ENCODE peak calls at places on chromosomes 6 and 20, in seven cellular contexts. V, H, F, B, D, Q and Y are unnamed samples.

GRCh38 chr20:20370087-20370575 is 2.2 kb downstream of the INSM1 start:
- DNase-seq in D (no peak), F (no peak), V (no peak), B (no peak), Q (no peak), H (no peak), Y (no peak)

GRCh38 chr6:3749390-3749978 is 2.0 kb downstream of the PXDC1 start:
- DNase-seq in B (no peak), H (peak; percentile 42), V (peak; percentile 63), F (no peak), Q (peak; percentile 74), D (no peak), Y (no peak)

GRCh38 chr20:24669701-24670100 is 200.3 kb downstream of the SYNDIG1 start:
- DNase-seq in V (no peak), H (no peak), Q (no peak), F (no peak), B (no peak), D (no peak), Y (no peak)

GRCh38 chr6:35052694-35053565 is 88.2 kb downstream of the TCP11 start:
- DNase-seq in H (no peak), B (peak; percentile 30), Q (no peak), D (no peak), F (peak; percentile 82), V (no peak), Y (peak; percentile 4)

GRCh38 chr6:81966968-81967367 is 214.5 kb upstream of the TENT5A start:
- DNase-seq in B (no peak), H (no peak), Q (no peak), D (no peak), V (no peak), F (no peak), Y (no peak)

GRCh38 chr20:50930139-50931047 is 844 bp downstream of the ADNP start:
- DNase-seq in B (no peak), H (peak; percentile 13), F (no peak), Q (peak; percentile 84), V (no peak), D (no peak), Y (no peak)

GRCh38 chr6:21270501-21271290 is 322.9 kb upstream of the SOX4 start:
- DNase-seq in B (no peak), F (no peak), Q (no peak), V (no peak), H (no peak), D (no peak), Y (no peak)

GRCh38 chr6:156029296-156029985 is 573.8 kb upstream of the NOX3 start:
- DNase-seq in H (no peak), D (no peak), B (no peak), Q (no peak), V (no peak), F (no peak), Y (no peak)

GRCh38 chr6:27040244-27041042 is 207.1 kb upstream of the PRSS16 start:
- DNase-seq in V (no peak), D (no peak), F (no peak), B (no peak), Q (no peak), H (no peak), Y (no peak)

GRCh38 chr6:147579667-147580066 is 71.2 kb downstream of the SAMD5 start:
- DNase-seq in V (peak; percentile 75), D (no peak), H (no peak), Q (no peak), B (peak; percentile 1), F (no peak), Y (no peak)

GRCh38 chr6:157669747-157670216 is 153.3 kb upstream of the SNX9 start:
- DNase-seq in F (peak; percentile 93), H (peak; percentile 42), D (peak; percentile 66), B (peak; percentile 89), Q (no peak), V (peak; percentile 67), Y (no peak)

GRCh38 chr6:8108031-8108660 is 5.8 kb upstream of the EEF1E1 start:
- DNase-seq in B (peak; percentile 76), F (no peak), V (peak; percentile 94), Q (no peak), D (peak; percentile 92), H (no peak), Y (no peak)

GRCh38 chr6:79065232-79065631 is 12.8 kb downstream of the PHIP start:
- DNase-seq in Q (no peak), H (no peak), F (no peak), D (no peak), B (no peak), V (no peak), Y (no peak)

GRCh38 chr20:38725959-38726848 is 1.9 kb downstream of the SLC32A1 start:
- DNase-seq in H (peak; percentile 85), Q (peak; percentile 70), V (peak; percentile 47), F (no peak), B (peak; percentile 38), D (no peak), Y (peak; percentile 74)

GRCh38 chr20:11922561-11922960 is 4.9 kb downstream of the BTBD3 start:
- DNase-seq in B (no peak), D (no peak), F (no peak), V (no peak), Q (no peak), H (no peak), Y (no peak)

GRCh38 chr6:134373966-134374365 is 56.1 kb upstream of the SGK1 start:
- DNase-seq in V (no peak), D (no peak), Q (no peak), B (no peak), F (no peak), H (no peak), Y (no peak)

GRCh38 chr6:105372862-105373182 is 30.1 kb downstream of the PREP start:
- DNase-seq in D (no peak), F (no peak), B (no peak), V (no peak), H (no peak), Q (no peak), Y (no peak)

GRCh38 chr20:46176744-46177378 is 58.7 kb downstream of the CD40 start:
- DNase-seq in D (no peak), Q (no peak), H (no peak), F (no peak), B (no peak), V (no peak), Y (no peak)

GRCh38 chr6:164322533-164322932 is 908.0 kb downstream of the QKI start:
- DNase-seq in Q (no peak), F (no peak), B (peak; percentile 90), H (no peak), D (no peak), V (peak; percentile 76), Y (no peak)

GRCh38 chr6:57040011-57040410 is 6.5 kb upstream of the KIAA1586 start:
- DNase-seq in Q (no peak), F (no peak), V (peak; percentile 10), H (peak; percentile 53), B (no peak), D (no peak), Y (no peak)

GRCh38 chr20:45752747-45753146 is 30.6 kb downstream of the SPINT4 start:
- DNase-seq in H (no peak), F (no peak), V (no peak), Q (no peak), B (no peak), D (no peak), Y (peak; percentile 34)

DNA sequence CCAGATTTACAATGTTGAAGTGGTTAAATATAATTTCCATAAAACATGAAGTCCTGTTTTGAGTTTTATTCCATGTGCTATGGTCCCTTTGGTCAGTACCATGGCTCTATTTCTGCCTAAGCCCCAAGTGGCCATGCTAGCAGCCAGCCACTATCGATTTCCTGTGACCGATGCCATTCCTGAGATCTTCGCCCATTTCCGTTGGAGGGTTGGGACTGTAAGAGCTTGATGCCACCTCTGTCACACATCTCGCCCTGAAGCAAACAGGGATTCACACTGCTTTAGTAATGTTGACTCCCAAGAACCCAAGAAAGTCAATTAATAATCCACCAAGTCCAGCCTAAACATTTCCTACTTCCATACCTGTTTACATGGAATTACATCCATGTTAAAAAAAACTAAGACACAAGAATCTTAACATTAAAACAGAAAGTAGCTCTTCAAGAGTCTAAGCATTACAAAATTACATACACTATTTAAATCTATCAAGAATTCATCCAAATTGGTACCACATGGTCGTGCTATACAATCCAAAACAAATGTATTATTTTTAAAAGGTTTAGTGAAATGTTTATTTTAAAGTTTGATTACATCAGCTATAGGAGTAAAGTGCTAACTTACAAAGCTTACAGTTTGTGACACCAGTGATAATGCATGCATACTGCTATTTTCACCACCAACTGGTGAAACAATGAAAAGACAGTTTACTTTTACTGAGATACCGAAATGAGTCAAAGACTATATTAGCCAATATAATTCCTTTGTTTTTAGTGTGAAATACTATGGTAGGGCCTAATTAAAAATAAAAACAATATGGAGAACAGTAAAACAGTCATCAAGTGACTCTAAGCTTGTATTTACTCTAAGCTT is 2.5 kb downstream of the RBM39 start:
- DNase-seq in F (no peak), D (peak; percentile 66), H (no peak), Q (no peak), B (peak; percentile 56), V (peak; percentile 46), Y (peak; percentile 20)
- TF ChIP-seq CTCF in F (no peak), D (peak; percentile 67), H (no peak), Q (no peak), B (peak; percentile 47), V (peak; percentile 40), Y (no peak)

GRCh38 chr6:83378621-83379388 is 52.0 kb downstream of the ME1 start:
- DNase-seq in F (no peak), H (no peak), Q (no peak), B (peak; percentile 61), D (peak; percentile 80), V (no peak), Y (no peak)
- TF ChIP-seq CTCF in F (no peak), H (no peak), Q (no peak), B (no peak), D (peak; percentile 41), V (no peak), Y (no peak)

DNA sequence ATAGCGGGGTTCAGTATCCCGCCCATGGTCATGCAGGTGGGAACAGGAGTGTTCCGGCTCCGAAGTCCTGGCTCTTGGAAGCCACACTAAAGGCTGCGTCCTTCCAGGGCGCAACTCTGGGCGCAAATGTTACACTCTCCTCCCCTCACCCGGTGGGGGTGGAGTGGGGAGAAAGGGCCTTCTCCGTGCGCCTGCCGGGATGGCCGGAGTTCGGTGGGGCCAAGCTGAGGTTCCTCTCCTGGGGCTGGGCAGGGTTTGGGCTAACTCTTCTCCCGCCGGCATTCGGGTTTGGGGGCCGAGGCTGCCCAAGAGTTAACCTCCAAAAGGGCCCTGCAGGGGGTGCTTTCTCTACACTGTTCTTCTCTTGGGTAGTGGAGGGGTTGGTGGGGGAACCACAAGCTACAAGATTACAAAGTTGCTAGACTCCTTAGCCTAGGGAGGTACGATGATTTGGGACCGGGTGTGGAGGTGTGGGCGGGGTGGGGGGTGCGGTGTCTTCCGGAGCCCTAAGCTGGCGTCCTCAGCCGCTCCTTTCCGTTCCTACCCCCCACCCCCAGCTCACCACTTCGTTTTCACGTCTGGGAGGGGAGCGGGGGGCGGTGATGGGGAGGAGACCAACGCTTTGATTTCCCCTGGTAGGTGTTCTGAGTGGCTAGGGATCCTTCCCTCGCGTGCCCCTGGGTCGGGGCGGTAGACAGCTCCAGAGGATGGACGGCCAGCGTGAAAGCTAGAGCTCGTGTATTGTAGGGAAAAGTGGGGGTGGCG is 12.3 kb downstream of the NRN1 start:
- DNase-seq in B (no peak), F (no peak), Q (no peak), D (no peak), V (no peak), H (no peak), Y (peak; percentile 45)
- TF ChIP-seq CTCF in B (no peak), F (no peak), Q (no peak), D (no peak), V (no peak), H (no peak), Y (no peak)

DNA sequence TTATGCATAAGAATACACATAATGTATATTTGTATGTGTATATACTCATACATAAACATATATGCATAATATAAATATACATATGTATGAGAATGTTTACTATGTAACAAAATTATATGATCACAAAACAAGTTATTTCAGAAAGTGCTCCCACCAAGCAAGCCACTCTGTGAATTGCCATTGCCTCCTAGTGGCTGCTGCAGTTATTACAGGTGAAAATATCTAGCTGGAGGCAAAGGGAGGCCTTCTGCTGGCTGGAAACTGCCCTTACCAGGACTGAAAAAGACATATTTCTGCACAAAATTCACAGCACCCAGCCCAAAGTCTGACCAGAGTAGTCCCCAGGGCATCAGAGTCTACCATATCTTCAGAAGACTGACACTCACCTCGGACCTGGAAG is 14.4 kb upstream of the ADAM33 start:
- DNase-seq in F (no peak), Q (no peak), B (no peak), V (peak; percentile 57), H (no peak), D (peak; percentile 28), Y (no peak)
- TF ChIP-seq CTCF in F (no peak), Q (peak; percentile 23), B (peak; percentile 57), V (peak; percentile 68), H (peak; percentile 48), D (peak; percentile 78), Y (no peak)